ENCODE peak calls at places on chromosomes 1 and 21, in five cellular contexts. One of them, this sample, is unnamed.

GRCh38 chr1:183247484-183247883 is 61.4 kb downstream of the LAMC2 start:
- DNase-seq in stimulated activated naive CD8-positive, alpha-beta T cell treated with anti-CD3 and anti-CD28 coated beads, Interleukin-15, Interleukin-2, amounts not matched to agents 100 U/mL and 50 U/mL, for 24 hours: no peak
- DNase-seq in T-helper 17 cell: no peak
- DNase-seq in stimulated activated CD4-positive, alpha-beta T cell treated with anti-CD3 and anti-CD28 coated beads, Interleukin-2, amount 100 ng/mL, for 24 hours: no peak
- DNase-seq in pancreas: no peak
- DNase-seq in this sample: no peak

GRCh38 chr1:116538527-116538926 is 32.3 kb downstream of the CD58 start:
- DNase-seq in stimulated activated CD4-positive, alpha-beta T cell treated with anti-CD3 and anti-CD28 coated beads, Interleukin-2, amount 100 ng/mL, for 24 hours: no peak
- DNase-seq in stimulated activated naive CD8-positive, alpha-beta T cell treated with anti-CD3 and anti-CD28 coated beads, Interleukin-15, Interleukin-2, amounts not matched to agents 100 U/mL and 50 U/mL, for 24 hours: no peak
- DNase-seq in T-helper 17 cell: no peak
- DNase-seq in pancreas: no peak
- DNase-seq in this sample: no peak

GRCh38 chr1:41660570-41661427 is 176.3 kb upstream of the EDN2 start:
- DNase-seq in pancreas: no peak
- DNase-seq in stimulated activated CD4-positive, alpha-beta T cell treated with anti-CD3 and anti-CD28 coated beads, Interleukin-2, amount 100 ng/mL, for 24 hours: no peak
- DNase-seq in T-helper 17 cell: no peak
- DNase-seq in stimulated activated naive CD8-positive, alpha-beta T cell treated with anti-CD3 and anti-CD28 coated beads, Interleukin-15, Interleukin-2, amounts not matched to agents 100 U/mL and 50 U/mL, for 24 hours: no peak
- DNase-seq in this sample: no peak

GRCh38 chr1:20124451-20125057 is 5.2 kb upstream of the PLA2G2D start:
- DNase-seq in T-helper 17 cell: no peak
- DNase-seq in pancreas: no peak
- DNase-seq in stimulated activated CD4-positive, alpha-beta T cell treated with anti-CD3 and anti-CD28 coated beads, Interleukin-2, amount 100 ng/mL, for 24 hours: no peak
- DNase-seq in stimulated activated naive CD8-positive, alpha-beta T cell treated with anti-CD3 and anti-CD28 coated beads, Interleukin-15, Interleukin-2, amounts not matched to agents 100 U/mL and 50 U/mL, for 24 hours: no peak
- DNase-seq in this sample: no peak

GRCh38 chr1:205775717-205776056 is 405 bp upstream of the RAB29 start:
- DNase-seq in stimulated activated naive CD8-positive, alpha-beta T cell treated with anti-CD3 and anti-CD28 coated beads, Interleukin-15, Interleukin-2, amounts not matched to agents 100 U/mL and 50 U/mL, for 24 hours: no peak
- DNase-seq in pancreas: no peak
- DNase-seq in stimulated activated CD4-positive, alpha-beta T cell treated with anti-CD3 and anti-CD28 coated beads, Interleukin-2, amount 100 ng/mL, for 24 hours: no peak
- DNase-seq in T-helper 17 cell: no peak
- DNase-seq in this sample: no peak

GRCh38 chr1:13697738-13698137 is 2.2 kb upstream of the PRDM2 start:
- DNase-seq in stimulated activated CD4-positive, alpha-beta T cell treated with anti-CD3 and anti-CD28 coated beads, Interleukin-2, amount 100 ng/mL, for 24 hours: no peak
- DNase-seq in stimulated activated naive CD8-positive, alpha-beta T cell treated with anti-CD3 and anti-CD28 coated beads, Interleukin-15, Interleukin-2, amounts not matched to agents 100 U/mL and 50 U/mL, for 24 hours: peak; percentile 15
- DNase-seq in T-helper 17 cell: no peak
- DNase-seq in pancreas: no peak
- DNase-seq in this sample: no peak

GRCh38 chr1:245953876-245954660 is 553.0 kb downstream of the SMYD3 start:
- DNase-seq in stimulated activated CD4-positive, alpha-beta T cell treated with anti-CD3 and anti-CD28 coated beads, Interleukin-2, amount 100 ng/mL, for 24 hours: no peak
- DNase-seq in pancreas: no peak
- DNase-seq in T-helper 17 cell: no peak
- DNase-seq in stimulated activated naive CD8-positive, alpha-beta T cell treated with anti-CD3 and anti-CD28 coated beads, Interleukin-15, Interleukin-2, amounts not matched to agents 100 U/mL and 50 U/mL, for 24 hours: peak; percentile 15
- DNase-seq in this sample: no peak

GRCh38 chr1:236532850-236533249 is 9.1 kb downstream of the LGALS8 start:
- DNase-seq in stimulated activated CD4-positive, alpha-beta T cell treated with anti-CD3 and anti-CD28 coated beads, Interleukin-2, amount 100 ng/mL, for 24 hours: no peak
- DNase-seq in stimulated activated naive CD8-positive, alpha-beta T cell treated with anti-CD3 and anti-CD28 coated beads, Interleukin-15, Interleukin-2, amounts not matched to agents 100 U/mL and 50 U/mL, for 24 hours: no peak
- DNase-seq in pancreas: no peak
- DNase-seq in T-helper 17 cell: no peak
- DNase-seq in this sample: no peak

GRCh38 chr1:230090194-230090711 is 23.2 kb downstream of the GALNT2 start:
- DNase-seq in stimulated activated naive CD8-positive, alpha-beta T cell treated with anti-CD3 and anti-CD28 coated beads, Interleukin-15, Interleukin-2, amounts not matched to agents 100 U/mL and 50 U/mL, for 24 hours: no peak
- DNase-seq in pancreas: no peak
- DNase-seq in stimulated activated CD4-positive, alpha-beta T cell treated with anti-CD3 and anti-CD28 coated beads, Interleukin-2, amount 100 ng/mL, for 24 hours: no peak
- DNase-seq in T-helper 17 cell: no peak
- DNase-seq in this sample: no peak

GRCh38 chr1:100584761-100585745 is 47.1 kb downstream of the GPR88 start:
- DNase-seq in T-helper 17 cell: no peak
- DNase-seq in stimulated activated naive CD8-positive, alpha-beta T cell treated with anti-CD3 and anti-CD28 coated beads, Interleukin-15, Interleukin-2, amounts not matched to agents 100 U/mL and 50 U/mL, for 24 hours: no peak
- DNase-seq in stimulated activated CD4-positive, alpha-beta T cell treated with anti-CD3 and anti-CD28 coated beads, Interleukin-2, amount 100 ng/mL, for 24 hours: no peak
- DNase-seq in pancreas: no peak
- DNase-seq in this sample: no peak

GRCh38 chr21:38905751-38906150 is 100.0 kb downstream of the ETS2 start:
- DNase-seq in T-helper 17 cell: no peak
- DNase-seq in pancreas: no peak
- DNase-seq in stimulated activated CD4-positive, alpha-beta T cell treated with anti-CD3 and anti-CD28 coated beads, Interleukin-2, amount 100 ng/mL, for 24 hours: no peak
- DNase-seq in stimulated activated naive CD8-positive, alpha-beta T cell treated with anti-CD3 and anti-CD28 coated beads, Interleukin-15, Interleukin-2, amounts not matched to agents 100 U/mL and 50 U/mL, for 24 hours: no peak
- DNase-seq in this sample: no peak

GRCh38 chr1:154206212-154206611 is at the start of gene CFAP141:
- DNase-seq in pancreas: no peak
- DNase-seq in stimulated activated naive CD8-positive, alpha-beta T cell treated with anti-CD3 and anti-CD28 coated beads, Interleukin-15, Interleukin-2, amounts not matched to agents 100 U/mL and 50 U/mL, for 24 hours: no peak
- DNase-seq in stimulated activated CD4-positive, alpha-beta T cell treated with anti-CD3 and anti-CD28 coated beads, Interleukin-2, amount 100 ng/mL, for 24 hours: no peak
- DNase-seq in T-helper 17 cell: no peak
- DNase-seq in this sample: no peak

GRCh38 chr1:180935326-180936109 is 22.8 kb downstream of the KIAA1614 start:
- DNase-seq in T-helper 17 cell: no peak
- DNase-seq in stimulated activated CD4-positive, alpha-beta T cell treated with anti-CD3 and anti-CD28 coated beads, Interleukin-2, amount 100 ng/mL, for 24 hours: no peak
- DNase-seq in stimulated activated naive CD8-positive, alpha-beta T cell treated with anti-CD3 and anti-CD28 coated beads, Interleukin-15, Interleukin-2, amounts not matched to agents 100 U/mL and 50 U/mL, for 24 hours: no peak
- DNase-seq in pancreas: no peak
- DNase-seq in this sample: peak; percentile 48

GRCh38 chr1:59016390-59016789 is 232.5 kb upstream of the JUN start:
- DNase-seq in stimulated activated CD4-positive, alpha-beta T cell treated with anti-CD3 and anti-CD28 coated beads, Interleukin-2, amount 100 ng/mL, for 24 hours: no peak
- DNase-seq in pancreas: no peak
- DNase-seq in stimulated activated naive CD8-positive, alpha-beta T cell treated with anti-CD3 and anti-CD28 coated beads, Interleukin-15, Interleukin-2, amounts not matched to agents 100 U/mL and 50 U/mL, for 24 hours: no peak
- DNase-seq in T-helper 17 cell: no peak
- DNase-seq in this sample: no peak

GRCh38 chr1:58908539-58909161 is 124.8 kb upstream of the JUN start:
- DNase-seq in stimulated activated naive CD8-positive, alpha-beta T cell treated with anti-CD3 and anti-CD28 coated beads, Interleukin-15, Interleukin-2, amounts not matched to agents 100 U/mL and 50 U/mL, for 24 hours: no peak
- DNase-seq in pancreas: no peak
- DNase-seq in T-helper 17 cell: no peak
- DNase-seq in stimulated activated CD4-positive, alpha-beta T cell treated with anti-CD3 and anti-CD28 coated beads, Interleukin-2, amount 100 ng/mL, for 24 hours: no peak
- DNase-seq in this sample: no peak

GRCh38 chr1:58932820-58933598 is 149.2 kb upstream of the JUN start:
- DNase-seq in stimulated activated naive CD8-positive, alpha-beta T cell treated with anti-CD3 and anti-CD28 coated beads, Interleukin-15, Interleukin-2, amounts not matched to agents 100 U/mL and 50 U/mL, for 24 hours: no peak
- DNase-seq in pancreas: peak; percentile 58
- DNase-seq in T-helper 17 cell: no peak
- DNase-seq in stimulated activated CD4-positive, alpha-beta T cell treated with anti-CD3 and anti-CD28 coated beads, Interleukin-2, amount 100 ng/mL, for 24 hours: no peak
- DNase-seq in this sample: no peak

GRCh38 chr1:38153426-38154088 is 107.0 kb upstream of the POU3F1 start:
- DNase-seq in T-helper 17 cell: no peak
- DNase-seq in stimulated activated CD4-positive, alpha-beta T cell treated with anti-CD3 and anti-CD28 coated beads, Interleukin-2, amount 100 ng/mL, for 24 hours: no peak
- DNase-seq in pancreas: no peak
- DNase-seq in stimulated activated naive CD8-positive, alpha-beta T cell treated with anti-CD3 and anti-CD28 coated beads, Interleukin-15, Interleukin-2, amounts not matched to agents 100 U/mL and 50 U/mL, for 24 hours: no peak
- DNase-seq in this sample: no peak

GRCh38 chr1:188652678-188653077 is 1823.9 kb downstream of the PLA2G4A start:
- DNase-seq in stimulated activated CD4-positive, alpha-beta T cell treated with anti-CD3 and anti-CD28 coated beads, Interleukin-2, amount 100 ng/mL, for 24 hours: no peak
- DNase-seq in T-helper 17 cell: no peak
- DNase-seq in pancreas: no peak
- DNase-seq in stimulated activated naive CD8-positive, alpha-beta T cell treated with anti-CD3 and anti-CD28 coated beads, Interleukin-15, Interleukin-2, amounts not matched to agents 100 U/mL and 50 U/mL, for 24 hours: no peak
- DNase-seq in this sample: no peak

GRCh38 chr1:84883286-84883685 is 9.7 kb downstream of the LPAR3 start:
- DNase-seq in T-helper 17 cell: no peak
- DNase-seq in stimulated activated naive CD8-positive, alpha-beta T cell treated with anti-CD3 and anti-CD28 coated beads, Interleukin-15, Interleukin-2, amounts not matched to agents 100 U/mL and 50 U/mL, for 24 hours: no peak
- DNase-seq in pancreas: no peak
- DNase-seq in stimulated activated CD4-positive, alpha-beta T cell treated with anti-CD3 and anti-CD28 coated beads, Interleukin-2, amount 100 ng/mL, for 24 hours: no peak
- DNase-seq in this sample: no peak

GRCh38 chr21:32817206-32817605 is 45.7 kb upstream of the PAXBP1 start:
- DNase-seq in stimulated activated CD4-positive, alpha-beta T cell treated with anti-CD3 and anti-CD28 coated beads, Interleukin-2, amount 100 ng/mL, for 24 hours: no peak
- DNase-seq in T-helper 17 cell: no peak
- DNase-seq in pancreas: peak; percentile 46
- DNase-seq in stimulated activated naive CD8-positive, alpha-beta T cell treated with anti-CD3 and anti-CD28 coated beads, Interleukin-15, Interleukin-2, amounts not matched to agents 100 U/mL and 50 U/mL, for 24 hours: no peak
- DNase-seq in this sample: no peak

GRCh38 chr1:109314805-109315204 is 8.0 kb upstream of the MYBPHL start:
- DNase-seq in T-helper 17 cell: no peak
- DNase-seq in stimulated activated CD4-positive, alpha-beta T cell treated with anti-CD3 and anti-CD28 coated beads, Interleukin-2, amount 100 ng/mL, for 24 hours: no peak
- DNase-seq in pancreas: no peak
- DNase-seq in stimulated activated naive CD8-positive, alpha-beta T cell treated with anti-CD3 and anti-CD28 coated beads, Interleukin-15, Interleukin-2, amounts not matched to agents 100 U/mL and 50 U/mL, for 24 hours: no peak
- DNase-seq in this sample: no peak

GRCh38 chr1:150621497-150622113 is 7.8 kb downstream of the ENSA start:
- DNase-seq in pancreas: no peak
- DNase-seq in T-helper 17 cell: no peak
- DNase-seq in stimulated activated naive CD8-positive, alpha-beta T cell treated with anti-CD3 and anti-CD28 coated beads, Interleukin-15, Interleukin-2, amounts not matched to agents 100 U/mL and 50 U/mL, for 24 hours: peak; percentile 49
- DNase-seq in stimulated activated CD4-positive, alpha-beta T cell treated with anti-CD3 and anti-CD28 coated beads, Interleukin-2, amount 100 ng/mL, for 24 hours: peak; percentile 50
- DNase-seq in this sample: peak; percentile 38

GRCh38 chr1:221907531-221907930 is 165.6 kb upstream of the DUSP10 start:
- DNase-seq in stimulated activated naive CD8-positive, alpha-beta T cell treated with anti-CD3 and anti-CD28 coated beads, Interleukin-15, Interleukin-2, amounts not matched to agents 100 U/mL and 50 U/mL, for 24 hours: no peak
- DNase-seq in pancreas: no peak
- DNase-seq in stimulated activated CD4-positive, alpha-beta T cell treated with anti-CD3 and anti-CD28 coated beads, Interleukin-2, amount 100 ng/mL, for 24 hours: no peak
- DNase-seq in T-helper 17 cell: no peak
- DNase-seq in this sample: no peak

GRCh38 chr1:16073490-16074104 is at the start of gene FAM131C:
- DNase-seq in T-helper 17 cell: peak; percentile 47
- DNase-seq in pancreas: no peak
- DNase-seq in stimulated activated CD4-positive, alpha-beta T cell treated with anti-CD3 and anti-CD28 coated beads, Interleukin-2, amount 100 ng/mL, for 24 hours: peak; percentile 54
- DNase-seq in stimulated activated naive CD8-positive, alpha-beta T cell treated with anti-CD3 and anti-CD28 coated beads, Interleukin-15, Interleukin-2, amounts not matched to agents 100 U/mL and 50 U/mL, for 24 hours: peak; percentile 65
- DNase-seq in this sample: peak; percentile 79

GRCh38 chr21:35252831-35253230 is 203.7 kb upstream of the RUNX1 start:
- DNase-seq in T-helper 17 cell: no peak
- DNase-seq in stimulated activated naive CD8-positive, alpha-beta T cell treated with anti-CD3 and anti-CD28 coated beads, Interleukin-15, Interleukin-2, amounts not matched to agents 100 U/mL and 50 U/mL, for 24 hours: no peak
- DNase-seq in pancreas: no peak
- DNase-seq in stimulated activated CD4-positive, alpha-beta T cell treated with anti-CD3 and anti-CD28 coated beads, Interleukin-2, amount 100 ng/mL, for 24 hours: peak; percentile 13
- DNase-seq in this sample: no peak

GRCh38 chr1:161676958-161677689 is 14.2 kb downstream of the FCGR2B start:
- DNase-seq in T-helper 17 cell: no peak
- DNase-seq in stimulated activated CD4-positive, alpha-beta T cell treated with anti-CD3 and anti-CD28 coated beads, Interleukin-2, amount 100 ng/mL, for 24 hours: no peak
- DNase-seq in pancreas: peak; percentile 18
- DNase-seq in stimulated activated naive CD8-positive, alpha-beta T cell treated with anti-CD3 and anti-CD28 coated beads, Interleukin-15, Interleukin-2, amounts not matched to agents 100 U/mL and 50 U/mL, for 24 hours: no peak
- DNase-seq in this sample: no peak

GRCh38 chr1:63004868-63005267 is 220.9 kb downstream of the ATG4C start:
- DNase-seq in stimulated activated CD4-positive, alpha-beta T cell treated with anti-CD3 and anti-CD28 coated beads, Interleukin-2, amount 100 ng/mL, for 24 hours: no peak
- DNase-seq in stimulated activated naive CD8-positive, alpha-beta T cell treated with anti-CD3 and anti-CD28 coated beads, Interleukin-15, Interleukin-2, amounts not matched to agents 100 U/mL and 50 U/mL, for 24 hours: no peak
- DNase-seq in T-helper 17 cell: no peak
- DNase-seq in pancreas: no peak
- DNase-seq in this sample: no peak

GRCh38 chr1:109723351-109723750 is 11.3 kb downstream of the GSTM5 start:
- DNase-seq in stimulated activated naive CD8-positive, alpha-beta T cell treated with anti-CD3 and anti-CD28 coated beads, Interleukin-15, Interleukin-2, amounts not matched to agents 100 U/mL and 50 U/mL, for 24 hours: no peak
- DNase-seq in stimulated activated CD4-positive, alpha-beta T cell treated with anti-CD3 and anti-CD28 coated beads, Interleukin-2, amount 100 ng/mL, for 24 hours: no peak
- DNase-seq in pancreas: no peak
- DNase-seq in T-helper 17 cell: no peak
- DNase-seq in this sample: no peak

GRCh38 chr1:236512019-236512418 is 11.8 kb upstream of the LGALS8 start:
- DNase-seq in T-helper 17 cell: no peak
- DNase-seq in stimulated activated naive CD8-positive, alpha-beta T cell treated with anti-CD3 and anti-CD28 coated beads, Interleukin-15, Interleukin-2, amounts not matched to agents 100 U/mL and 50 U/mL, for 24 hours: no peak
- DNase-seq in pancreas: no peak
- DNase-seq in stimulated activated CD4-positive, alpha-beta T cell treated with anti-CD3 and anti-CD28 coated beads, Interleukin-2, amount 100 ng/mL, for 24 hours: no peak
- DNase-seq in this sample: no peak

GRCh38 chr21:37348664-37349063 is 17.9 kb upstream of the DYRK1A start:
- DNase-seq in stimulated activated naive CD8-positive, alpha-beta T cell treated with anti-CD3 and anti-CD28 coated beads, Interleukin-15, Interleukin-2, amounts not matched to agents 100 U/mL and 50 U/mL, for 24 hours: no peak
- DNase-seq in stimulated activated CD4-positive, alpha-beta T cell treated with anti-CD3 and anti-CD28 coated beads, Interleukin-2, amount 100 ng/mL, for 24 hours: no peak
- DNase-seq in pancreas: no peak
- DNase-seq in T-helper 17 cell: no peak
- DNase-seq in this sample: no peak